ENCODE peak calls at places on chromosome 12, in ten cellular contexts. One of them, this sample, is unnamed.

GRCh38 chr12:96371138-96371786 is 29.0 kb downstream of the CDK17 start:
- DNase-seq in AG09309: no peak
- DNase-seq in glutamatergic neuron: no peak
- DNase-seq in ovary: no peak
- DNase-seq in WTC11: no peak
- DNase-seq in BE2C: no peak
- DNase-seq in astrocyte: no peak
- DNase-seq in astrocyte of the spinal cord: no peak
- DNase-seq in lower lobe of right lung: no peak
- DNase-seq in mammary epithelial cell: no peak
- DNase-seq in this sample: no peak

GRCh38 chr12:13124661-13125505 is 21.4 kb upstream of the GSG1 start:
- DNase-seq in astrocyte of the spinal cord: no peak
- DNase-seq in WTC11: no peak
- DNase-seq in astrocyte: peak; percentile 55
- DNase-seq in lower lobe of right lung: no peak
- DNase-seq in BE2C: no peak
- DNase-seq in mammary epithelial cell: no peak
- DNase-seq in ovary: no peak
- DNase-seq in AG09309: no peak
- DNase-seq in glutamatergic neuron: no peak
- DNase-seq in this sample: peak; percentile 50

GRCh38 chr12:95763809-95764253 is 26.7 kb downstream of the NTN4 start:
- DNase-seq in BE2C: no peak
- DNase-seq in astrocyte: peak; percentile 73
- DNase-seq in glutamatergic neuron: no peak
- DNase-seq in AG09309: peak; percentile 61
- DNase-seq in lower lobe of right lung: no peak
- DNase-seq in astrocyte of the spinal cord: peak; percentile 86
- DNase-seq in ovary: no peak
- DNase-seq in WTC11: no peak
- DNase-seq in mammary epithelial cell: peak; percentile 91
- DNase-seq in this sample: peak; percentile 96

GRCh38 chr12:24505366-24506025 is 443.4 kb downstream of the BCAT1 start:
- DNase-seq in astrocyte: no peak
- DNase-seq in lower lobe of right lung: no peak
- DNase-seq in AG09309: no peak
- DNase-seq in mammary epithelial cell: no peak
- DNase-seq in glutamatergic neuron: no peak
- DNase-seq in WTC11: no peak
- DNase-seq in ovary: no peak
- DNase-seq in astrocyte of the spinal cord: no peak
- DNase-seq in BE2C: no peak
- DNase-seq in this sample: no peak

GRCh38 chr12:131892711-131893604 is 1.5 kb upstream of the ULK1 start:
- DNase-seq in BE2C: no peak
- DNase-seq in WTC11: no peak
- DNase-seq in mammary epithelial cell: no peak
- DNase-seq in astrocyte: no peak
- DNase-seq in astrocyte of the spinal cord: no peak
- DNase-seq in glutamatergic neuron: no peak
- DNase-seq in lower lobe of right lung: no peak
- DNase-seq in ovary: peak; percentile 40
- DNase-seq in AG09309: no peak
- DNase-seq in this sample: no peak

GRCh38 chr12:25979563-25979962 is 21.1 kb downstream of the RASSF8 start:
- DNase-seq in astrocyte of the spinal cord: peak; percentile 47
- DNase-seq in BE2C: no peak
- DNase-seq in AG09309: no peak
- DNase-seq in mammary epithelial cell: peak; percentile 56
- DNase-seq in glutamatergic neuron: no peak
- DNase-seq in ovary: no peak
- DNase-seq in WTC11: no peak
- DNase-seq in lower lobe of right lung: no peak
- DNase-seq in astrocyte: no peak
- DNase-seq in this sample: peak; percentile 38

GRCh38 chr12:132209654-132210222 is 65.5 kb downstream of the NOC4L start:
- DNase-seq in astrocyte of the spinal cord: no peak
- DNase-seq in WTC11: no peak
- DNase-seq in lower lobe of right lung: no peak
- DNase-seq in astrocyte: no peak
- DNase-seq in ovary: no peak
- DNase-seq in glutamatergic neuron: no peak
- DNase-seq in BE2C: no peak
- DNase-seq in AG09309: no peak
- DNase-seq in mammary epithelial cell: no peak
- DNase-seq in this sample: no peak

GRCh38 chr12:104219908-104220404 is 4.4 kb downstream of the TXNRD1 start:
- DNase-seq in WTC11: no peak
- DNase-seq in lower lobe of right lung: no peak
- DNase-seq in AG09309: peak; percentile 65
- DNase-seq in glutamatergic neuron: no peak
- DNase-seq in mammary epithelial cell: peak; percentile 95
- DNase-seq in astrocyte of the spinal cord: peak; percentile 50
- DNase-seq in BE2C: peak; percentile 26
- DNase-seq in ovary: no peak
- DNase-seq in astrocyte: peak; percentile 68
- DNase-seq in this sample: peak; percentile 100

GRCh38 chr12:6062427-6063378 is 61.8 kb downstream of the VWF start:
- DNase-seq in AG09309: no peak
- DNase-seq in glutamatergic neuron: peak; percentile 73
- DNase-seq in lower lobe of right lung: peak; percentile 63
- DNase-seq in astrocyte of the spinal cord: peak; percentile 47
- DNase-seq in ovary: peak; percentile 35
- DNase-seq in BE2C: peak; percentile 76
- DNase-seq in astrocyte: no peak
- DNase-seq in mammary epithelial cell: peak; percentile 31
- DNase-seq in WTC11: peak; percentile 82
- DNase-seq in this sample: peak; percentile 56

GRCh38 chr12:109762071-109762672 is 48.5 kb downstream of the FAM222A start:
- DNase-seq in WTC11: peak; percentile 3
- DNase-seq in mammary epithelial cell: no peak
- DNase-seq in ovary: peak; percentile 13
- DNase-seq in astrocyte: no peak
- DNase-seq in AG09309: no peak
- DNase-seq in astrocyte of the spinal cord: no peak
- DNase-seq in glutamatergic neuron: no peak
- DNase-seq in BE2C: peak; percentile 10
- DNase-seq in lower lobe of right lung: peak; percentile 45
- DNase-seq in this sample: no peak

GRCh38 chr12:28543021-28543890 is 353.0 kb downstream of the CCDC91 start:
- DNase-seq in ovary: no peak
- DNase-seq in mammary epithelial cell: no peak
- DNase-seq in WTC11: no peak
- DNase-seq in lower lobe of right lung: no peak
- DNase-seq in AG09309: no peak
- DNase-seq in astrocyte of the spinal cord: no peak
- DNase-seq in astrocyte: no peak
- DNase-seq in glutamatergic neuron: no peak
- DNase-seq in BE2C: no peak
- DNase-seq in this sample: no peak

GRCh38 chr12:100593490-100593889 is 20.0 kb downstream of the GAS2L3 start:
- DNase-seq in BE2C: no peak
- DNase-seq in lower lobe of right lung: no peak
- DNase-seq in astrocyte: peak; percentile 41
- DNase-seq in mammary epithelial cell: peak; percentile 25
- DNase-seq in ovary: no peak
- DNase-seq in AG09309: no peak
- DNase-seq in WTC11: no peak
- DNase-seq in astrocyte of the spinal cord: peak; percentile 47
- DNase-seq in glutamatergic neuron: no peak
- DNase-seq in this sample: no peak

GRCh38 chr12:48389409-48389808 is 38.7 kb upstream of the ZNF641 start:
- DNase-seq in mammary epithelial cell: no peak
- DNase-seq in astrocyte of the spinal cord: no peak
- DNase-seq in astrocyte: no peak
- DNase-seq in WTC11: no peak
- DNase-seq in ovary: no peak
- DNase-seq in BE2C: no peak
- DNase-seq in lower lobe of right lung: no peak
- DNase-seq in AG09309: no peak
- DNase-seq in glutamatergic neuron: no peak
- DNase-seq in this sample: no peak

GRCh38 chr12:32273712-32274111 is 125.6 kb upstream of the FGD4 start:
- DNase-seq in lower lobe of right lung: no peak
- DNase-seq in BE2C: peak; percentile 39
- DNase-seq in astrocyte of the spinal cord: no peak
- DNase-seq in mammary epithelial cell: no peak
- DNase-seq in astrocyte: no peak
- DNase-seq in AG09309: no peak
- DNase-seq in glutamatergic neuron: peak; percentile 30
- DNase-seq in WTC11: peak; percentile 49
- DNase-seq in ovary: no peak
- DNase-seq in this sample: no peak

GRCh38 chr12:57983150-57983857 is 41.9 kb downstream of the ATP23 start:
- DNase-seq in astrocyte: peak; percentile 24
- DNase-seq in glutamatergic neuron: peak; percentile 30
- DNase-seq in mammary epithelial cell: peak; percentile 28
- DNase-seq in astrocyte of the spinal cord: peak; percentile 58
- DNase-seq in ovary: peak; percentile 27
- DNase-seq in lower lobe of right lung: no peak
- DNase-seq in AG09309: peak; percentile 21
- DNase-seq in WTC11: peak; percentile 42
- DNase-seq in BE2C: peak; percentile 45
- DNase-seq in this sample: peak; percentile 73

GRCh38 chr12:96466939-96467751 is 22.2 kb upstream of the CFAP54 start:
- DNase-seq in mammary epithelial cell: peak; percentile 69
- DNase-seq in WTC11: no peak
- DNase-seq in glutamatergic neuron: no peak
- DNase-seq in astrocyte of the spinal cord: no peak
- DNase-seq in BE2C: no peak
- DNase-seq in ovary: no peak
- DNase-seq in astrocyte: peak; percentile 55
- DNase-seq in AG09309: no peak
- DNase-seq in lower lobe of right lung: no peak
- DNase-seq in this sample: peak; percentile 92

GRCh38 chr12:47868552-47869031 is 36.2 kb downstream of the VDR start:
- DNase-seq in lower lobe of right lung: no peak
- DNase-seq in astrocyte: no peak
- DNase-seq in glutamatergic neuron: no peak
- DNase-seq in BE2C: no peak
- DNase-seq in AG09309: no peak
- DNase-seq in WTC11: no peak
- DNase-seq in astrocyte of the spinal cord: no peak
- DNase-seq in mammary epithelial cell: no peak
- DNase-seq in ovary: no peak
- DNase-seq in this sample: no peak

GRCh38 chr12:108689314-108690190 is 41.8 kb downstream of the CORO1C start:
- DNase-seq in mammary epithelial cell: no peak
- DNase-seq in glutamatergic neuron: no peak
- DNase-seq in AG09309: no peak
- DNase-seq in astrocyte of the spinal cord: peak; percentile 70
- DNase-seq in ovary: no peak
- DNase-seq in astrocyte: peak; percentile 49
- DNase-seq in BE2C: peak; percentile 50
- DNase-seq in lower lobe of right lung: peak; percentile 50
- DNase-seq in WTC11: no peak
- DNase-seq in this sample: no peak

GRCh38 chr12:124527861-124528561 is 39.4 kb downstream of the NCOR2 start:
- DNase-seq in astrocyte: no peak
- DNase-seq in ovary: no peak
- DNase-seq in lower lobe of right lung: no peak
- DNase-seq in AG09309: no peak
- DNase-seq in BE2C: peak; percentile 90
- DNase-seq in astrocyte of the spinal cord: peak; percentile 75
- DNase-seq in WTC11: no peak
- DNase-seq in mammary epithelial cell: no peak
- DNase-seq in glutamatergic neuron: peak; percentile 82
- DNase-seq in this sample: no peak
- TF ChIP-seq CTCF in astrocyte: peak; percentile 11
- TF ChIP-seq CTCF in ovary: no peak
- TF ChIP-seq CTCF in lower lobe of right lung: no peak
- TF ChIP-seq CTCF in AG09309: peak; percentile 14
- TF ChIP-seq CTCF in BE2C: peak; percentile 46
- TF ChIP-seq CTCF in astrocyte of the spinal cord: peak; percentile 23
- TF ChIP-seq CTCF in WTC11: no peak
- TF ChIP-seq CTCF in mammary epithelial cell: no peak
- TF ChIP-seq CTCF in glutamatergic neuron: peak; percentile 53
- TF ChIP-seq CTCF in this sample: peak; percentile 13

GRCh38 chr12:18430425-18431048 is 169.2 kb downstream of the PIK3C2G start:
- DNase-seq in mammary epithelial cell: peak; percentile 38
- DNase-seq in BE2C: peak; percentile 56
- DNase-seq in WTC11: peak; percentile 60
- DNase-seq in astrocyte of the spinal cord: peak; percentile 61
- DNase-seq in AG09309: peak; percentile 16
- DNase-seq in astrocyte: peak; percentile 25
- DNase-seq in ovary: peak; percentile 23
- DNase-seq in glutamatergic neuron: peak; percentile 68
- DNase-seq in lower lobe of right lung: no peak
- DNase-seq in this sample: peak; percentile 69
- TF ChIP-seq CTCF in mammary epithelial cell: peak; percentile 95
- TF ChIP-seq CTCF in BE2C: peak; percentile 93
- TF ChIP-seq CTCF in WTC11: peak; percentile 78
- TF ChIP-seq CTCF in astrocyte of the spinal cord: peak; percentile 92
- TF ChIP-seq CTCF in AG09309: peak; percentile 89
- TF ChIP-seq CTCF in astrocyte: peak; percentile 94
- TF ChIP-seq CTCF in ovary: no peak
- TF ChIP-seq CTCF in glutamatergic neuron: peak; percentile 85
- TF ChIP-seq CTCF in lower lobe of right lung: peak; percentile 67
- TF ChIP-seq CTCF in this sample: peak; percentile 83

GRCh38 chr12:14365294-14366210 is at the start of gene ATF7IP:
- DNase-seq in lower lobe of right lung: peak; percentile 96
- DNase-seq in astrocyte: peak; percentile 95
- DNase-seq in mammary epithelial cell: peak; percentile 95
- DNase-seq in astrocyte of the spinal cord: peak; percentile 99
- DNase-seq in ovary: peak; percentile 96
- DNase-seq in glutamatergic neuron: peak; percentile 97
- DNase-seq in AG09309: peak; percentile 94
- DNase-seq in WTC11: peak; percentile 95
- DNase-seq in BE2C: peak; percentile 96
- DNase-seq in this sample: peak; percentile 94
- TF ChIP-seq CTCF in lower lobe of right lung: peak; percentile 24
- TF ChIP-seq CTCF in astrocyte: peak; percentile 12
- TF ChIP-seq CTCF in mammary epithelial cell: peak; percentile 7
- TF ChIP-seq CTCF in astrocyte of the spinal cord: peak; percentile 23
- TF ChIP-seq CTCF in ovary: peak; percentile 26
- TF ChIP-seq CTCF in glutamatergic neuron: no peak
- TF ChIP-seq CTCF in AG09309: peak; percentile 36
- TF ChIP-seq CTCF in WTC11: no peak
- TF ChIP-seq CTCF in BE2C: peak; percentile 36
- TF ChIP-seq CTCF in this sample: peak; percentile 55

DNA sequence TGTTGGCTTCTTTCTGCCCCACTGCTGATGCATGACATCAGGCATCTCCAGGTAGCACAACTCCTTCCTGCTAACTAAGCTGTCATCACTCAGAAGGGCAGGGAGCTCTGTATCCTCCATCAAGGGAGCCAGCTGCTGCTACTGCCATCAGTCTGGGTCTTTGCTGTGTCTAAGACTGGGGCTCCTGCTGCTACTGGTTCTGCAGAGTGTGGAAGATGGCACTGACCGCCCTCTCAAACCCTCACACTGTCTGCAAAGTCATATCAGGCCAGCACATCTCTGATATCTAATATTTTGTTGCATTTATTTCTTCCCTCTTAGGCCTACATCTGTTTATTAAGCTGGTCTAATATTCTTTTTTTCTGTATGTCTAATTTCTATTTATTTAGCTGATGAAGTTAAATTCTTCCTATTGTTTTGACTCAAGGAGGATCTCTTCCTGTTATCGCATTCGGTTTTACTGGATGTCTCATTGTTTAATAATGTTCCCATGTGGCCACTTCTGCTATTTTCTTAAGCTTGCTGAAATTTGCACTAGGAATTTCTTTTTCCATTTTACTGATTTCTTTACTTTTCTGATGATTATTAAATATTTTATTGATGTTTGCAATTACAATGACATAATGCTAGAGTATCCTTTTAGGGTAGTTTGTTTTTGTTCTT is 7.6 kb upstream of the E2F7 start:
- DNase-seq in mammary epithelial cell: no peak
- DNase-seq in BE2C: no peak
- DNase-seq in AG09309: no peak
- DNase-seq in glutamatergic neuron: no peak
- DNase-seq in astrocyte: no peak
- DNase-seq in ovary: no peak
- DNase-seq in astrocyte of the spinal cord: peak; percentile 48
- DNase-seq in WTC11: no peak
- DNase-seq in lower lobe of right lung: no peak
- DNase-seq in this sample: peak; percentile 30
- TF ChIP-seq CTCF in mammary epithelial cell: no peak
- TF ChIP-seq CTCF in BE2C: no peak
- TF ChIP-seq CTCF in AG09309: no peak
- TF ChIP-seq CTCF in glutamatergic neuron: no peak
- TF ChIP-seq CTCF in astrocyte: no peak
- TF ChIP-seq CTCF in ovary: no peak
- TF ChIP-seq CTCF in astrocyte of the spinal cord: no peak
- TF ChIP-seq CTCF in WTC11: no peak
- TF ChIP-seq CTCF in lower lobe of right lung: no peak
- TF ChIP-seq CTCF in this sample: no peak